ENCODE peak calls at places on chromosome 13, in eight cellular contexts. W is body of pancreas, K is ascending aorta, A is pancreas, P is heart right ventricle, F is heart left ventricle, I is Peyer's patch, O is suprapubic skin. Z is an unnamed sample. For H3K27me3, the result is how much of the 10 kb centered on the place peaks cover.

GRCh38 chr13:50161052-50161451 is 145.8 kb downstream of the KCNRG start:
- DNase-seq in W (no peak), K (no peak), A (no peak), P (no peak), F (no peak), I (no peak), O (no peak), Z (no peak)

GRCh38 chr13:27605610-27606200 is 14.6 kb downstream of the LNX2 start:
- DNase-seq in W (no peak), K (no peak), A (no peak), P (no peak), F (no peak), I (no peak), O (no peak), Z (no peak)

GRCh38 chr13:20424959-20425358 is 100.7 kb downstream of the CRYL1 start:
- DNase-seq in W (no peak), K (no peak), A (no peak), P (no peak), F (peak), I (peak), O (no peak), Z (no peak)

GRCh38 chr13:112447761-112448603 is 71.8 kb downstream of the SPACA7 start:
- DNase-seq in W (no peak), K (no peak), A (no peak), P (no peak), F (no peak), I (no peak), O (peak), Z (no peak)

GRCh38 chr13:45564108-45564507 is 51.4 kb downstream of the ERICH6B start:
- DNase-seq in W (no peak), K (no peak), A (no peak), P (no peak), F (no peak), I (no peak), O (no peak), Z (no peak)

GRCh38 chr13:62643007-62643483 is 1227.4 kb upstream of the PCDH20 start:
- DNase-seq in W (no peak), K (no peak), A (no peak), P (no peak), F (no peak), I (no peak), O (no peak), Z (no peak)

GRCh38 chr13:80338781-80339577 is 1.9 kb downstream of the SPRY2 start:
- DNase-seq in W (peak), K (peak), A (peak), P (peak), F (peak), I (peak), O (peak), Z (peak)

GRCh38 chr13:40316301-40316700 is 350.1 kb downstream of the FOXO1 start:
- DNase-seq in W (no peak), K (no peak), A (no peak), P (no peak), F (no peak), I (no peak), O (no peak), Z (no peak)

GRCh38 chr13:113759525-113760137 is 605 bp downstream of the TMEM255B start:
- DNase-seq in W (peak), K (no peak), A (no peak), P (peak), F (peak), I (no peak), O (peak), Z (no peak)

GRCh38 chr13:45989607-45990006 is 62.9 kb downstream of the ZC3H13 start:
- DNase-seq in W (no peak), K (no peak), A (no peak), P (no peak), F (no peak), I (no peak), O (no peak), Z (no peak)

GRCh38 chr13:114021464-114022308 is 47.8 kb upstream of the C13orf46 start:
- DNase-seq in W (no peak), K (no peak), A (peak), P (peak), F (no peak), I (no peak), O (no peak), Z (no peak)

GRCh38 chr13:32428581-32429072 is 697 bp upstream of the N4BP2L1 start:
- DNase-seq in W (no peak), K (no peak), A (no peak), P (no peak), F (no peak), I (no peak), O (no peak), Z (no peak)

GRCh38 chr13:30830638-30830965 is 75.5 kb upstream of the MEDAG start:
- DNase-seq in W (no peak), K (no peak), A (no peak), P (no peak), F (no peak), I (no peak), O (no peak), Z (no peak)

GRCh38 chr13:42533336-42533591 is 40.7 kb upstream of the TNFSF11 start:
- DNase-seq in W (no peak), K (no peak), A (no peak), P (no peak), F (no peak), I (no peak), O (no peak), Z (no peak)

GRCh38 chr13:42534785-42535184 is 39.2 kb upstream of the TNFSF11 start:
- DNase-seq in W (no peak), K (no peak), A (no peak), P (no peak), F (no peak), I (no peak), O (no peak), Z (no peak)

GRCh38 chr13:42532561-42533335 is 41.2 kb upstream of the TNFSF11 start:
- DNase-seq in W (no peak), K (no peak), A (no peak), P (no peak), F (no peak), I (no peak), O (no peak), Z (no peak)
- H3K27me3 ChIP-seq in W (under half), K (under half), A (under half), P (under half), F (under half), I (under half), O (under half), Z (under half)

GRCh38 chr13:25375727-25376358 is 4.1 kb downstream of the ATP8A2 start:
- DNase-seq in W (peak), K (no peak), A (no peak), P (no peak), F (no peak), I (no peak), O (no peak), Z (no peak)

GRCh38 chr13:25372275-25373081 is 704 bp downstream of the ATP8A2 start:
- DNase-seq in W (no peak), K (no peak), A (no peak), P (no peak), F (no peak), I (no peak), O (no peak), Z (no peak)

GRCh38 chr13:25377244-25377962 is 5.6 kb downstream of the ATP8A2 start:
- DNase-seq in W (no peak), K (no peak), A (no peak), P (no peak), F (no peak), I (no peak), O (no peak), Z (no peak)

GRCh38 chr13:25371158-25371557 is 616 bp upstream of the ATP8A2 start:
- DNase-seq in W (no peak), K (no peak), A (no peak), P (no peak), F (no peak), I (no peak), O (no peak), Z (no peak)

GRCh38 chr13:25371608-25372274 is at the start of gene ATP8A2:
- DNase-seq in W (no peak), K (no peak), A (no peak), P (no peak), F (no peak), I (no peak), O (no peak), Z (no peak)
- H3K27me3 ChIP-seq in W (under half), K (under half), A (under half), P (under half), F (under half), I (under half), O (half or more), Z (under half)

GRCh38 chr13:110575322-110576069 is 14.0 kb upstream of the RAB20 start:
- DNase-seq in W (peak), K (no peak), A (no peak), P (peak), F (peak), I (no peak), O (no peak), Z (peak)
- H3K27me3 ChIP-seq in W (under half), K (under half), A (under half), P (under half), F (under half), I (under half), O (under half), Z (under half)

GRCh38 chr13:43786472-43786765 is 353 bp downstream of the ENOX1 start:
- DNase-seq in W (no peak), K (no peak), A (peak), P (no peak), F (no peak), I (no peak), O (no peak), Z (no peak)

GRCh38 chr13:43787518-43787891 is 733 bp upstream of the ENOX1 start:
- DNase-seq in W (no peak), K (no peak), A (no peak), P (no peak), F (no peak), I (no peak), O (no peak), Z (no peak)

GRCh38 chr13:43787998-43788397 is 1.2 kb upstream of the ENOX1 start:
- DNase-seq in W (peak), K (no peak), A (no peak), P (no peak), F (no peak), I (no peak), O (no peak), Z (no peak)

GRCh38 chr13:43785681-43786471 is 896 bp downstream of the ENOX1 start:
- DNase-seq in W (peak), K (no peak), A (peak), P (peak), F (peak), I (peak), O (peak), Z (peak)

GRCh38 chr13:43786766-43787517 is at the start of gene ENOX1:
- DNase-seq in W (peak), K (no peak), A (peak), P (peak), F (peak), I (peak), O (peak), Z (no peak)
- H3K27me3 ChIP-seq in W (under half), K (under half), A (under half), P (under half), F (under half), I (under half), O (under half), Z (under half)

GRCh38 chr13:93552596-93552995 is 326.0 kb downstream of the GPC6 start:
- DNase-seq in W (no peak), K (no peak), A (no peak), P (no peak), F (no peak), I (no peak), O (no peak), Z (no peak)
- H3K27me3 ChIP-seq in W (under half), K (under half), A (under half), P (under half), F (under half), I (under half), O (under half), Z (under half)

Z was measured in gastrocnemius medialis.